ENCODE peak calls at places on chromosomes 12 and 14, in nine cellular contexts. R, H, W, Z, E, Y, C, K and L are unnamed samples.

GRCh38 chr12:115078988-115079387 is 395.0 kb upstream of the TBX3 start:
- DNase-seq in R (no peak), H (no peak), W (no peak), Z (no peak), E (no peak), Y (no peak), C (no peak), K (no peak), L (no peak)

GRCh38 chr12:51828951-51829581 is 19.5 kb downstream of the FIGNL2 start:
- DNase-seq in R (no peak), H (no peak), W (no peak), Z (no peak), E (no peak), Y (no peak), C (no peak), K (no peak), L (no peak)

GRCh38 chr12:54933381-54933780 is 51.2 kb downstream of the TESPA1 start:
- DNase-seq in R (no peak), H (peak; percentile 54), W (no peak), Z (no peak), E (no peak), Y (peak; percentile 36), C (no peak), K (peak; percentile 88), L (peak; percentile 33)

GRCh38 chr14:68774771-68775613 is 17.9 kb downstream of the ZFP36L1 start:
- DNase-seq in R (no peak), H (no peak), W (no peak), Z (no peak), E (no peak), Y (no peak), C (no peak), K (peak; percentile 79), L (no peak)

GRCh38 chr12:219891-220352 is 6.0 kb upstream of the SLC6A12 start:
- DNase-seq in R (peak; percentile 78), H (peak; percentile 3), W (no peak), Z (peak; percentile 64), E (peak; percentile 29), Y (peak; percentile 15), C (no peak), K (peak; percentile 76), L (peak; percentile 53)

GRCh38 chr12:108643941-108644742 is 10.4 kb upstream of the SELPLG start:
- DNase-seq in R (peak; percentile 20), H (peak; percentile 57), W (no peak), Z (peak; percentile 55), E (no peak), Y (no peak), C (no peak), K (peak; percentile 78), L (no peak)

GRCh38 chr14:105852378-105853088 is 326.1 kb downstream of the TMEM121 start:
- DNase-seq in R (no peak), H (no peak), W (peak; percentile 28), Z (no peak), E (no peak), Y (no peak), C (no peak), K (no peak), L (no peak)

GRCh38 chr12:58887071-58887470 is 33.2 kb downstream of the LRIG3 start:
- DNase-seq in R (no peak), H (no peak), W (no peak), Z (no peak), E (no peak), Y (no peak), C (no peak), K (no peak), L (no peak)

GRCh38 chr12:120972870-120973543 is 5.3 kb upstream of the HNF1A start:
- DNase-seq in R (no peak), H (peak; percentile 19), W (no peak), Z (no peak), E (no peak), Y (no peak), C (no peak), K (peak; percentile 10), L (no peak)

GRCh38 chr12:49339464-49339861 is 2.5 kb upstream of the C1QL4 start:
- DNase-seq in R (no peak), H (no peak), W (peak; percentile 18), Z (no peak), E (no peak), Y (no peak), C (no peak), K (no peak), L (no peak)

GRCh38 chr12:89454080-89454848 is 70.3 kb downstream of the GALNT4 start:
- DNase-seq in R (no peak), H (no peak), W (no peak), Z (no peak), E (no peak), Y (no peak), C (no peak), K (no peak), L (no peak)